ENCODE peak calls at places on chromosome 7, in seven cellular contexts. P, E, K, F, C, M and N are unnamed samples.

GRCh38 chr7:149283321-149283720 is 21.3 kb downstream of the ZNF783 start:
- DNase-seq in P (no peak), E (no peak), K (no peak), F (no peak), C (no peak), M (no peak), N (no peak)

GRCh38 chr7:136890379-136890778 is 21.9 kb downstream of the CHRM2 start:
- DNase-seq in P (no peak), E (no peak), K (no peak), F (no peak), C (no peak), M (peak), N (no peak)

GRCh38 chr7:138186951-138187351 is 110.7 kb downstream of the AKR1D1 start:
- DNase-seq in P (no peak), E (no peak), K (no peak), F (no peak), C (peak), M (peak), N (peak)

GRCh38 chr7:25930492-25931048 is 221.4 kb upstream of the NFE2L3 start:
- DNase-seq in P (no peak), E (no peak), K (no peak), F (no peak), C (no peak), M (no peak), N (no peak)

GRCh38 chr7:131284702-131285419 is 42.8 kb upstream of the MKLN1 start:
- DNase-seq in P (no peak), E (peak), K (no peak), F (no peak), C (no peak), M (no peak), N (no peak)

GRCh38 chr7:48147078-48147591 is 24.1 kb upstream of the ABCA13 start:
- DNase-seq in P (no peak), E (no peak), K (no peak), F (no peak), C (no peak), M (no peak), N (no peak)

GRCh38 chr7:98116656-98117461 is 10.2 kb downstream of the LMTK2 start:
- DNase-seq in P (no peak), E (no peak), K (no peak), F (no peak), C (no peak), M (peak), N (peak)

GRCh38 chr7:12518920-12519681 is 51.4 kb upstream of the SCIN start:
- DNase-seq in P (no peak), E (no peak), K (no peak), F (no peak), C (peak), M (no peak), N (no peak)

GRCh38 chr7:2710901-2711551 is 23.0 kb downstream of the AMZ1 start:
- DNase-seq in P (no peak), E (no peak), K (no peak), F (no peak), C (no peak), M (peak), N (no peak)

GRCh38 chr7:156460861-156461632 is 179.5 kb upstream of the RNF32 start:
- DNase-seq in P (no peak), E (no peak), K (no peak), F (no peak), C (no peak), M (no peak), N (no peak)

GRCh38 chr7:35624299-35625186 is 70.4 kb downstream of the HERPUD2 start:
- DNase-seq in P (peak), E (no peak), K (peak), F (peak), C (peak), M (peak), N (peak)

GRCh38 chr7:76260171-76260703 is 42.2 kb upstream of the HSPB1 start:
- DNase-seq in P (peak), E (no peak), K (peak), F (peak), C (peak), M (no peak), N (no peak)

GRCh38 chr7:24587853-24588252 is 14.6 kb downstream of the PALS2 start:
- DNase-seq in P (no peak), E (no peak), K (no peak), F (no peak), C (peak), M (no peak), N (no peak)

GRCh38 chr7:129095258-129095657 is 40.3 kb upstream of the TNPO3 start:
- DNase-seq in P (no peak), E (no peak), K (no peak), F (no peak), C (no peak), M (no peak), N (no peak)

GRCh38 chr7:23098029-23098428 is 7.6 kb upstream of the KLHL7 start:
- DNase-seq in P (no peak), E (no peak), K (no peak), F (no peak), C (no peak), M (no peak), N (no peak)